ENCODE peak calls at places on chromosomes 6 and 20, in five cellular contexts. One of them, this sample, is unnamed. For H3K4me1, the result is how much of the 10 kb centered on the place peaks cover.

GRCh38 chr20:57708694-57709673 is 831 bp downstream of the PMEPA1 start:
- DNase-seq in heart left ventricle: peak
- DNase-seq in tibial nerve: no peak
- DNase-seq in mucosa of descending colon: no peak
- DNase-seq in pancreas: peak
- DNase-seq in this sample: no peak

GRCh38 chr6:117028256-117028655 is 151.2 kb downstream of the RFX6 start:
- DNase-seq in heart left ventricle: no peak
- DNase-seq in tibial nerve: no peak
- DNase-seq in mucosa of descending colon: no peak
- DNase-seq in pancreas: no peak
- DNase-seq in this sample: no peak

GRCh38 chr20:17987988-17988387 is 19.2 kb downstream of the MGME1 start:
- DNase-seq in heart left ventricle: no peak
- DNase-seq in tibial nerve: no peak
- DNase-seq in mucosa of descending colon: no peak
- DNase-seq in pancreas: no peak
- DNase-seq in this sample: no peak

GRCh38 chr20:955656-956055 is 39.5 kb upstream of the ANGPT4 start:
- DNase-seq in heart left ventricle: no peak
- DNase-seq in tibial nerve: no peak
- DNase-seq in mucosa of descending colon: no peak
- DNase-seq in pancreas: no peak
- DNase-seq in this sample: no peak

GRCh38 chr6:107707346-107708270 is 116.5 kb downstream of the SCML4 start:
- DNase-seq in heart left ventricle: no peak
- DNase-seq in tibial nerve: no peak
- DNase-seq in mucosa of descending colon: no peak
- DNase-seq in pancreas: no peak
- DNase-seq in this sample: no peak

GRCh38 chr6:131946992-131947955 is 3.9 kb downstream of the CCN2 start:
- DNase-seq in heart left ventricle: no peak
- DNase-seq in tibial nerve: no peak
- DNase-seq in mucosa of descending colon: no peak
- DNase-seq in pancreas: no peak
- DNase-seq in this sample: no peak

GRCh38 chr20:62926229-62927127 is at the start of gene DIDO1:
- DNase-seq in heart left ventricle: peak
- DNase-seq in tibial nerve: peak
- DNase-seq in mucosa of descending colon: peak
- DNase-seq in pancreas: peak
- DNase-seq in this sample: peak

GRCh38 chr6:109082178-109082577 is 12.5 kb downstream of the SESN1 start:
- DNase-seq in heart left ventricle: no peak
- DNase-seq in tibial nerve: no peak
- DNase-seq in mucosa of descending colon: no peak
- DNase-seq in pancreas: no peak
- DNase-seq in this sample: no peak

GRCh38 chr6:5854900-5855299 is 151.8 kb downstream of the NRN1 start:
- DNase-seq in heart left ventricle: no peak
- DNase-seq in tibial nerve: no peak
- DNase-seq in mucosa of descending colon: no peak
- DNase-seq in pancreas: no peak
- DNase-seq in this sample: no peak

GRCh38 chr6:21469213-21469612 is 124.3 kb upstream of the SOX4 start:
- DNase-seq in heart left ventricle: no peak
- DNase-seq in tibial nerve: no peak
- DNase-seq in mucosa of descending colon: no peak
- DNase-seq in pancreas: no peak
- DNase-seq in this sample: no peak

DNA sequence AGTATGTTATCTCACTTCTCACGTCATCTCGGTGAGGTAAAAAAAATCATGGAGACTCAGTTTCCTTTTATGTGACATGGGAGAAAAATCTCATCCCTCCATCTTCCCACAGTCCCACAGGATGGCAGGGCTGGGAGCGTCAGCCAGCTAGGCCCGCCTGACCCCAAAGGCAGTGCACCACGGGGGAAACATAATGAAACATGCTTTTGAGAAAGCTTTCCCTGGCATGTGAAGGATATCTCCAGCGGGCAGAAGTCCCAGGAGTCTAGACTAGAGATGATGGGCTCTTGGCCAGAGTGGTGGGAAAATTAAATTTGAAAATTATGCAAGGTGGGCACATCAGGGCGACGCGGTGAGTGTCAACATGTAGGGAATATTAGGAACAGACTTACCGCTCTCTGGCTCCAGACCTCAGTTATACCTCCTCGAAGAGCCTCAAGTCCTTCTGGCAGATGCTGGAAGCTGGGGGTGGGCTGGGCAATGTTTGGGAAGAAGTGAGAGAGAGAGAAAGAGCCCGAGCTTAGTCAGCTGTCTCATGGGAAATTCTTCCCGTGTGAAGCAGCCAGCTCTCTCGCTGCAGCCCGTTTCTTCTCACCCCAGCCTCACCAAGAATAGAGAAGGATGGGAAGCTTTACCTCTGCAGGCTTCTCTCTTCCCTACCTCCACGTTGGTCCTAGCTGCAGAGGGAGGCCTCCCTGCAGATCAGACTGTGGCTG is 52.3 kb downstream of the MOCS1 start:
- DNase-seq in heart left ventricle: peak
- DNase-seq in tibial nerve: no peak
- DNase-seq in mucosa of descending colon: no peak
- DNase-seq in pancreas: no peak
- DNase-seq in this sample: peak
- H3K4me1 ChIP-seq in heart left ventricle: under half
- H3K4me1 ChIP-seq in tibial nerve: under half
- H3K4me1 ChIP-seq in mucosa of descending colon: under half
- H3K4me1 ChIP-seq in pancreas: under half
- H3K4me1 ChIP-seq in this sample: half or more

DNA sequence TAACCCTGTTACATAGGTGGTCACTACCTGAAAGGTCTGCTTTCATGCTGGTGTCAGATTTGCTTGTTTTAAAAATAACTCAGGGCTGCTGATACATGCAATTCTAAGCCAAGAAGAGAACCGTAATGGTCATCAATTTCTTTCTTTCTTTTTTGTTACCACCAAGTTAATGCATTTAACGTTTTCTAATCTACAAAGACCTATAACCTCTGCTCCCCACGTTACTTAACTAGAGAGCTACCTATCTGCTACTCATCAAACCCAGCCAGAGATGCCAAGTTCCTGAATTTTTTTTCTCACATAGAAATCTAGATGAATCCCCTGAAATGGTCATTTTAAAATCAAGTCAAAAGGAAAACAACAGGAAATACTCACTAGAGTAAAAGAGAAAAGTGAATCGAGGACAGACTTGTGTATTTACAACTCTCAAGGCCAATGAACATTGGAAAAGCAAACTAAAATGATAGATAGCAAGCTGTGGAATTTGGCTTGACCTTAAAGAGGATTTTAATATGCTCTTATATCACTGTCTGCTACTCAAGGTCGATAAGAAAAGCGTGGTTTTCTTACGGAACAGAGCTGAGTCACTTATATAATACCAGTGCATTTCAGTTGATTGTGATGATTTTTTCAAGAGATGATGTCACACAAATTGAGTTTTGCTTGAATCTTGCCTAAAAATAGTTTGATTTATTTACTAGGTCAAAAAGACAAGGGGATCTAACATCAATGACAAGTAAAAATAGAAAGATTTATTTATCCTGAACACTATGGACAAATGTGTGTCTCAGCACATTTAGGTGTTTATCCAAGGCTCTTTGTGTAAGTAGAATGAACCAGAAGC is 67.9 kb downstream of the SGK1 start:
- DNase-seq in heart left ventricle: no peak
- DNase-seq in tibial nerve: no peak
- DNase-seq in mucosa of descending colon: no peak
- DNase-seq in pancreas: no peak
- DNase-seq in this sample: no peak
- H3K4me1 ChIP-seq in heart left ventricle: under half
- H3K4me1 ChIP-seq in tibial nerve: under half
- H3K4me1 ChIP-seq in mucosa of descending colon: under half
- H3K4me1 ChIP-seq in pancreas: half or more
- H3K4me1 ChIP-seq in this sample: under half

GRCh38 chr6:87697581-87698552 is 4.2 kb downstream of the AKIRIN2 start:
- DNase-seq in heart left ventricle: no peak
- DNase-seq in tibial nerve: no peak
- DNase-seq in mucosa of descending colon: no peak
- DNase-seq in pancreas: no peak
- DNase-seq in this sample: no peak
- H3K4me1 ChIP-seq in heart left ventricle: under half
- H3K4me1 ChIP-seq in tibial nerve: under half
- H3K4me1 ChIP-seq in mucosa of descending colon: under half
- H3K4me1 ChIP-seq in pancreas: under half
- H3K4me1 ChIP-seq in this sample: under half

DNA sequence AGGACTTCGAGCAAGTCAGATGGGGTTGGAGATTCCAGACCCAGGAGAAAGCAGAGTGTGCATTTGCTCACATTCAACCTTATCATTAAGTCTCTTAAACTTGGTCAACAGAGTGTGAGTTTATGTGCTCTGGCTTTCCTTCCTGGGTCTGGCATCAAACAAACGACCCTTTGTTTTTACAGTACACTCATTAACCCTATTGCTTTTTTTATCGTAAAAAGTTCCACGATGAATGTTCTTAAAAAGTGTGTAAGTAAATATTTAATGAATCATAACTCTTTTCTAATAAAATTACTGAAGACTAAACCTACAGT is 2.5 kb downstream of the FYN start:
- DNase-seq in heart left ventricle: no peak
- DNase-seq in tibial nerve: no peak
- DNase-seq in mucosa of descending colon: no peak
- DNase-seq in pancreas: no peak
- DNase-seq in this sample: no peak
- H3K4me1 ChIP-seq in heart left ventricle: under half
- H3K4me1 ChIP-seq in tibial nerve: under half
- H3K4me1 ChIP-seq in mucosa of descending colon: under half
- H3K4me1 ChIP-seq in pancreas: under half
- H3K4me1 ChIP-seq in this sample: under half

DNA sequence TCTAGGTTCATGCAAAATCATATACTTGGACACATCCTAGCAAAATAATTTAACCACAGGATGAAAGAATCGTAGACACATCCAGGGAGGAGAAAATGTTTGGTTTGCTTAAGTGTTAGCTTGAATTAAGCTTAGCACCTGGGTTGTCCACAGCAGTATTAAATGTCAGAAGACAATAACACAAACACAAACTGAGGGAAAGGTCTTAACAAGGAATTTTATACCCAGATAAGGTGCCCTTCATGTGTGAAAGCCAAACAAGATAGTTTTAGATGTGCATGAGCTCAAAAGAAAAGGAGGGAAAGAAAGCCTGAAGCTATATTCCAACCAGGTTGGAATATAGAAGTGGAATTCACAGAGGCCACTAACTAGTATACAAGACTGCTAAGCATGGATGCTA is 49.1 kb downstream of the SLC23A2 start:
- DNase-seq in heart left ventricle: no peak
- DNase-seq in tibial nerve: no peak
- DNase-seq in mucosa of descending colon: no peak
- DNase-seq in pancreas: no peak
- DNase-seq in this sample: no peak
- H3K4me1 ChIP-seq in heart left ventricle: under half
- H3K4me1 ChIP-seq in tibial nerve: under half
- H3K4me1 ChIP-seq in mucosa of descending colon: under half
- H3K4me1 ChIP-seq in pancreas: under half
- H3K4me1 ChIP-seq in this sample: under half

GRCh38 chr6:149938571-149939462 is 3.0 kb upstream of the ULBP2 start:
- DNase-seq in heart left ventricle: no peak
- DNase-seq in tibial nerve: no peak
- DNase-seq in mucosa of descending colon: no peak
- DNase-seq in pancreas: no peak
- DNase-seq in this sample: no peak
- H3K4me1 ChIP-seq in heart left ventricle: under half
- H3K4me1 ChIP-seq in tibial nerve: under half
- H3K4me1 ChIP-seq in mucosa of descending colon: under half
- H3K4me1 ChIP-seq in pancreas: under half
- H3K4me1 ChIP-seq in this sample: under half

DNA sequence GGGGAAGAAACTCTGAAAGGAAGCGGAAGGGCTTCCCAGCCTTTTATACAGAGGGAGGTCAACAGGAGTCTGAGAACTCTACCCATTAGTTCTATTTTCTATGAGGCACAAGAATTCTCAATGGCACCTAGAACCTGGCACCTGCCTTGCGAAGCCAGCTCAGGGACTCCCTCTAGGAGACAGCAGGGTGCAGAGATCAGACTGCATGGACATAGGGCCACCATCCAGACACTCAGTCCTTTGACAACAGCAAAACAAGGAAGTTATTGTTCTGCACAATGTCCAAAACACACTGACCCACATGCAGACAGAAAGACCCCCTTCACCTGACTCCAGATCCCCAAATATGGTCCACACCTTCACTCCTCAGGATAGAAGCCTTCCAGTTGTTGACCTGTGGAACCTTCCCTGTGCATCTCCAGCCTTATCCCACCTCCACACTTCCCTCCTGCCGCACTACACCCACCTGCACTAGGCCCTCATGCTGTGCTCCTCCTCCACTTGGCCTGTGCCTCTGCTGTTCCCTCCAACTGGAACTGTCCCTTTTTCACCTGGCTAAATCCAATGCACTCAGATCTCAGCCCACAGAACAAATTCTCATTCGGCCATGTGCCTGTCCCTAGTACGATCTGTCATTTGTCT is 27.8 kb downstream of the ACSS1 start:
- DNase-seq in heart left ventricle: peak
- DNase-seq in tibial nerve: no peak
- DNase-seq in mucosa of descending colon: peak
- DNase-seq in pancreas: peak
- DNase-seq in this sample: no peak
- H3K4me1 ChIP-seq in heart left ventricle: under half
- H3K4me1 ChIP-seq in tibial nerve: under half
- H3K4me1 ChIP-seq in mucosa of descending colon: under half
- H3K4me1 ChIP-seq in pancreas: under half
- H3K4me1 ChIP-seq in this sample: under half

This sample was measured in tibial artery.